ENCODE peak calls at places on chromosomes 6 and 20, in five cellular contexts. One of them, this sample, is unnamed.
A peak's percentile ranks its signal among the peaks of the same experiment; 100 is the strongest.

GRCh38 chr6:52157301-52157930 is 28.8 kb upstream of the IL17A start:
- DNase-seq in fibroblast of pulmonary artery: no peak
- DNase-seq in AG04450: no peak
- DNase-seq in foreskin fibroblast: peak; percentile 7
- DNase-seq in activated B cell treated with CpG ODN at 0.5 μM for 24 hours: no peak
- DNase-seq in this sample: no peak

GRCh38 chr6:85124472-85125428 is 325.1 kb upstream of the NT5E start:
- DNase-seq in fibroblast of pulmonary artery: peak; percentile 53
- DNase-seq in AG04450: no peak
- DNase-seq in foreskin fibroblast: peak; percentile 86
- DNase-seq in activated B cell treated with CpG ODN at 0.5 μM for 24 hours: no peak
- DNase-seq in this sample: no peak

GRCh38 chr20:16378122-16378521 is 195.1 kb downstream of the KIF16B start:
- DNase-seq in fibroblast of pulmonary artery: no peak
- DNase-seq in AG04450: no peak
- DNase-seq in foreskin fibroblast: no peak
- DNase-seq in activated B cell treated with CpG ODN at 0.5 μM for 24 hours: no peak
- DNase-seq in this sample: no peak

GRCh38 chr6:22142931-22143330 is 153.9 kb downstream of the PRL start:
- DNase-seq in fibroblast of pulmonary artery: no peak
- DNase-seq in AG04450: no peak
- DNase-seq in foreskin fibroblast: no peak
- DNase-seq in activated B cell treated with CpG ODN at 0.5 μM for 24 hours: no peak
- DNase-seq in this sample: no peak

GRCh38 chr20:39853664-39854063 is 835.4 kb downstream of the MAFB start:
- DNase-seq in fibroblast of pulmonary artery: peak; percentile 44
- DNase-seq in AG04450: peak; percentile 58
- DNase-seq in foreskin fibroblast: peak; percentile 94
- DNase-seq in activated B cell treated with CpG ODN at 0.5 μM for 24 hours: no peak
- DNase-seq in this sample: no peak

GRCh38 chr20:37915800-37916570 is 13.1 kb downstream of the VSTM2L start:
- DNase-seq in fibroblast of pulmonary artery: no peak
- DNase-seq in AG04450: no peak
- DNase-seq in foreskin fibroblast: no peak
- DNase-seq in activated B cell treated with CpG ODN at 0.5 μM for 24 hours: no peak
- DNase-seq in this sample: no peak

GRCh38 chr6:79630400-79630882 is 688 bp upstream of the SH3BGRL2 start:
- DNase-seq in fibroblast of pulmonary artery: no peak
- DNase-seq in AG04450: no peak
- DNase-seq in foreskin fibroblast: no peak
- DNase-seq in activated B cell treated with CpG ODN at 0.5 μM for 24 hours: no peak
- DNase-seq in this sample: no peak

GRCh38 chr6:4687989-4688947 is 87.9 kb upstream of the CDYL start:
- DNase-seq in fibroblast of pulmonary artery: peak; percentile 84
- DNase-seq in AG04450: peak; percentile 42
- DNase-seq in foreskin fibroblast: peak; percentile 73
- DNase-seq in activated B cell treated with CpG ODN at 0.5 μM for 24 hours: no peak
- DNase-seq in this sample: no peak

GRCh38 chr20:38692436-38693411 is 31.6 kb upstream of the SLC32A1 start:
- DNase-seq in fibroblast of pulmonary artery: peak; percentile 82
- DNase-seq in AG04450: peak; percentile 29
- DNase-seq in foreskin fibroblast: peak; percentile 82
- DNase-seq in activated B cell treated with CpG ODN at 0.5 μM for 24 hours: no peak
- DNase-seq in this sample: peak; percentile 31

GRCh38 chr20:2757969-2758368 is 42.5 kb downstream of the CPXM1 start:
- DNase-seq in fibroblast of pulmonary artery: no peak
- DNase-seq in AG04450: no peak
- DNase-seq in foreskin fibroblast: no peak
- DNase-seq in activated B cell treated with CpG ODN at 0.5 μM for 24 hours: no peak
- DNase-seq in this sample: no peak

GRCh38 chr20:57064836-57065235 is 201.6 kb downstream of the BMP7 start:
- DNase-seq in fibroblast of pulmonary artery: no peak
- DNase-seq in AG04450: no peak
- DNase-seq in foreskin fibroblast: no peak
- DNase-seq in activated B cell treated with CpG ODN at 0.5 μM for 24 hours: no peak
- DNase-seq in this sample: no peak

GRCh38 chr6:52503344-52503747 is 73.5 kb downstream of the TRAM2 start:
- DNase-seq in fibroblast of pulmonary artery: no peak
- DNase-seq in AG04450: no peak
- DNase-seq in foreskin fibroblast: no peak
- DNase-seq in activated B cell treated with CpG ODN at 0.5 μM for 24 hours: no peak
- DNase-seq in this sample: no peak

GRCh38 chr20:2446845-2447244 is 23.7 kb downstream of the SNRPB start:
- DNase-seq in fibroblast of pulmonary artery: no peak
- DNase-seq in AG04450: no peak
- DNase-seq in foreskin fibroblast: no peak
- DNase-seq in activated B cell treated with CpG ODN at 0.5 μM for 24 hours: no peak
- DNase-seq in this sample: no peak

GRCh38 chr6:21678990-21679389 is 85.4 kb downstream of the SOX4 start:
- DNase-seq in fibroblast of pulmonary artery: peak; percentile 73
- DNase-seq in AG04450: peak; percentile 24
- DNase-seq in foreskin fibroblast: peak; percentile 5
- DNase-seq in activated B cell treated with CpG ODN at 0.5 μM for 24 hours: no peak
- DNase-seq in this sample: no peak

GRCh38 chr6:45577836-45578504 is 200.2 kb upstream of the SUPT3H start:
- DNase-seq in fibroblast of pulmonary artery: peak; percentile 53
- DNase-seq in AG04450: no peak
- DNase-seq in foreskin fibroblast: peak; percentile 70
- DNase-seq in activated B cell treated with CpG ODN at 0.5 μM for 24 hours: no peak
- DNase-seq in this sample: no peak

GRCh38 chr6:24951831-24952299 is 16.1 kb upstream of the RIPOR2 start:
- DNase-seq in fibroblast of pulmonary artery: no peak
- DNase-seq in AG04450: no peak
- DNase-seq in foreskin fibroblast: no peak
- DNase-seq in activated B cell treated with CpG ODN at 0.5 μM for 24 hours: no peak
- DNase-seq in this sample: no peak

GRCh38 chr6:100366419-100366818 is 98.3 kb downstream of the SIM1 start:
- DNase-seq in fibroblast of pulmonary artery: peak; percentile 56
- DNase-seq in AG04450: no peak
- DNase-seq in foreskin fibroblast: peak; percentile 93
- DNase-seq in activated B cell treated with CpG ODN at 0.5 μM for 24 hours: no peak
- DNase-seq in this sample: no peak

GRCh38 chr6:30060982-30061765 is at the start of gene POLR1H:
- DNase-seq in fibroblast of pulmonary artery: peak; percentile 98
- DNase-seq in AG04450: peak; percentile 85
- DNase-seq in foreskin fibroblast: peak; percentile 99
- DNase-seq in activated B cell treated with CpG ODN at 0.5 μM for 24 hours: peak; percentile 73
- DNase-seq in this sample: peak; percentile 82

GRCh38 chr6:122381494-122382083 is 17.9 kb upstream of the HSF2 start:
- DNase-seq in fibroblast of pulmonary artery: peak; percentile 86
- DNase-seq in AG04450: peak; percentile 71
- DNase-seq in foreskin fibroblast: peak; percentile 85
- DNase-seq in activated B cell treated with CpG ODN at 0.5 μM for 24 hours: no peak
- DNase-seq in this sample: no peak

GRCh38 chr6:158548418-158549161 is 11.3 kb upstream of the TMEM181 start:
- DNase-seq in fibroblast of pulmonary artery: no peak
- DNase-seq in AG04450: no peak
- DNase-seq in foreskin fibroblast: no peak
- DNase-seq in activated B cell treated with CpG ODN at 0.5 μM for 24 hours: no peak
- DNase-seq in this sample: no peak

GRCh38 chr6:2772840-2773239 is 7.6 kb downstream of the WRNIP1 start:
- DNase-seq in fibroblast of pulmonary artery: no peak
- DNase-seq in AG04450: no peak
- DNase-seq in foreskin fibroblast: no peak
- DNase-seq in activated B cell treated with CpG ODN at 0.5 μM for 24 hours: no peak
- DNase-seq in this sample: no peak

GRCh38 chr6:101013612-101014195 is 132.6 kb upstream of the ASCC3 start:
- DNase-seq in fibroblast of pulmonary artery: no peak
- DNase-seq in AG04450: no peak
- DNase-seq in foreskin fibroblast: peak; percentile 2
- DNase-seq in activated B cell treated with CpG ODN at 0.5 μM for 24 hours: no peak
- DNase-seq in this sample: no peak

GRCh38 chr6:159252955-159253508 is 83.8 kb downstream of the FNDC1 start:
- DNase-seq in fibroblast of pulmonary artery: peak; percentile 64
- DNase-seq in AG04450: peak; percentile 4
- DNase-seq in foreskin fibroblast: peak; percentile 70
- DNase-seq in activated B cell treated with CpG ODN at 0.5 μM for 24 hours: no peak
- DNase-seq in this sample: no peak

GRCh38 chr20:35134472-35134871 is 12.7 kb downstream of the EDEM2 start:
- DNase-seq in fibroblast of pulmonary artery: peak; percentile 33
- DNase-seq in AG04450: no peak
- DNase-seq in foreskin fibroblast: no peak
- DNase-seq in activated B cell treated with CpG ODN at 0.5 μM for 24 hours: no peak
- DNase-seq in this sample: no peak

GRCh38 chr20:31824125-31824485 is 4.9 kb downstream of the MYLK2 start:
- DNase-seq in fibroblast of pulmonary artery: no peak
- DNase-seq in AG04450: no peak
- DNase-seq in foreskin fibroblast: no peak
- DNase-seq in activated B cell treated with CpG ODN at 0.5 μM for 24 hours: no peak
- DNase-seq in this sample: no peak

GRCh38 chr6:144559865-144560603 is 274.9 kb downstream of the UTRN start:
- DNase-seq in fibroblast of pulmonary artery: peak; percentile 50
- DNase-seq in AG04450: no peak
- DNase-seq in foreskin fibroblast: peak; percentile 32
- DNase-seq in activated B cell treated with CpG ODN at 0.5 μM for 24 hours: no peak
- DNase-seq in this sample: no peak

GRCh38 chr6:144566868-144567615 is 281.9 kb downstream of the UTRN start:
- DNase-seq in fibroblast of pulmonary artery: no peak
- DNase-seq in AG04450: no peak
- DNase-seq in foreskin fibroblast: peak; percentile 8
- DNase-seq in activated B cell treated with CpG ODN at 0.5 μM for 24 hours: no peak
- DNase-seq in this sample: no peak

GRCh38 chr6:144564202-144564601 is 279.1 kb downstream of the UTRN start:
- DNase-seq in fibroblast of pulmonary artery: no peak
- DNase-seq in AG04450: no peak
- DNase-seq in foreskin fibroblast: no peak
- DNase-seq in activated B cell treated with CpG ODN at 0.5 μM for 24 hours: no peak
- DNase-seq in this sample: no peak

GRCh38 chr6:144561455-144562043 is 276.4 kb downstream of the UTRN start:
- DNase-seq in fibroblast of pulmonary artery: no peak
- DNase-seq in AG04450: no peak
- DNase-seq in foreskin fibroblast: no peak
- DNase-seq in activated B cell treated with CpG ODN at 0.5 μM for 24 hours: no peak
- DNase-seq in this sample: no peak
- TF ChIP-seq CTCF in fibroblast of pulmonary artery: no peak
- TF ChIP-seq CTCF in AG04450: no peak
- TF ChIP-seq CTCF in foreskin fibroblast: no peak
- TF ChIP-seq CTCF in activated B cell treated with CpG ODN at 0.5 μM for 24 hours: no peak
- TF ChIP-seq CTCF in this sample: no peak

DNA sequence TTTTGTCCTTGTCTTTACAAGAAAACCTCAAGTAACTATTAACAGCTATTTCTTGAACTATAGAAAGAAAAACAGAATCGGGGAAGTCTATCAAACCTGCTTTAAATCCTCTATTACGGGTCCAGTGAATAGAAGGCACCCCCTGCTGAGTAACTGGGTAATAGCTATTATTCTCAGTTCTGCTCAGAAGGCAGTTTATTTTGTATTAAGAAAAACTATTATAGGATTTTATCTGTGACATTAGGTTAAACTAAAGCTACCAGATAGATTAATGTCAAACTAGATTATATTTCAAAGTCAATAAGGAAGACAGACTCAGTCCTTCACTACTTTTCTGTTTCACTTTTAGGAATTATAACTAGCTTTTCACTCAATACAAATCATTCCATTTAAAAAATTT is 93.7 kb downstream of the DST start:
- DNase-seq in fibroblast of pulmonary artery: peak; percentile 36
- DNase-seq in AG04450: no peak
- DNase-seq in foreskin fibroblast: no peak
- DNase-seq in activated B cell treated with CpG ODN at 0.5 μM for 24 hours: no peak
- DNase-seq in this sample: no peak
- TF ChIP-seq CTCF in fibroblast of pulmonary artery: peak; percentile 45
- TF ChIP-seq CTCF in AG04450: peak; percentile 47
- TF ChIP-seq CTCF in foreskin fibroblast: peak; percentile 41
- TF ChIP-seq CTCF in activated B cell treated with CpG ODN at 0.5 μM for 24 hours: no peak
- TF ChIP-seq CTCF in this sample: no peak

DNA sequence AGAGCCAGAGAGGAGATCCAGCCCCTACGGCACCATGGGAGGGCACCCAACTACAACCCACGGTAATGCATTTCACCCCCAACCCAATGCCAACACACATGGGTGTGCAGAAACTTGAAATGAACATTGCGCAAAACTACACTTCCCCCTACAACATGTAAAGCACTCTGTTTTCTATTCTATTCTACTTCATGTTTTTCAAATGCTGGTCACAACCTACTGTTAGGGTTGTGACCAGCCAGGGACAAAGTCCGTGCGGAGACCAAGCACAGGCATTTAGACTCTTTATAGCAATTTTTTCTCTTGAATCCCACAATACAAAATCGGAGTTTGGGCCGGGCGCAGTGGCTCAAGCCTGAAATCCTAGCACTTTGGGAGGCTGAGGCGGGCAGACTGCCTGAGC is 90.6 kb downstream of the MRPL14 start:
- DNase-seq in fibroblast of pulmonary artery: no peak
- DNase-seq in AG04450: no peak
- DNase-seq in foreskin fibroblast: no peak
- DNase-seq in activated B cell treated with CpG ODN at 0.5 μM for 24 hours: no peak
- DNase-seq in this sample: no peak
- TF ChIP-seq CTCF in fibroblast of pulmonary artery: no peak
- TF ChIP-seq CTCF in AG04450: no peak
- TF ChIP-seq CTCF in foreskin fibroblast: no peak
- TF ChIP-seq CTCF in activated B cell treated with CpG ODN at 0.5 μM for 24 hours: no peak
- TF ChIP-seq CTCF in this sample: no peak

GRCh38 chr20:47173596-47174216 is 182.8 kb downstream of the ZMYND8 start:
- DNase-seq in fibroblast of pulmonary artery: no peak
- DNase-seq in AG04450: no peak
- DNase-seq in foreskin fibroblast: no peak
- DNase-seq in activated B cell treated with CpG ODN at 0.5 μM for 24 hours: no peak
- DNase-seq in this sample: no peak
- TF ChIP-seq CTCF in fibroblast of pulmonary artery: peak; percentile 2
- TF ChIP-seq CTCF in AG04450: no peak
- TF ChIP-seq CTCF in foreskin fibroblast: no peak
- TF ChIP-seq CTCF in activated B cell treated with CpG ODN at 0.5 μM for 24 hours: no peak
- TF ChIP-seq CTCF in this sample: no peak

DNA sequence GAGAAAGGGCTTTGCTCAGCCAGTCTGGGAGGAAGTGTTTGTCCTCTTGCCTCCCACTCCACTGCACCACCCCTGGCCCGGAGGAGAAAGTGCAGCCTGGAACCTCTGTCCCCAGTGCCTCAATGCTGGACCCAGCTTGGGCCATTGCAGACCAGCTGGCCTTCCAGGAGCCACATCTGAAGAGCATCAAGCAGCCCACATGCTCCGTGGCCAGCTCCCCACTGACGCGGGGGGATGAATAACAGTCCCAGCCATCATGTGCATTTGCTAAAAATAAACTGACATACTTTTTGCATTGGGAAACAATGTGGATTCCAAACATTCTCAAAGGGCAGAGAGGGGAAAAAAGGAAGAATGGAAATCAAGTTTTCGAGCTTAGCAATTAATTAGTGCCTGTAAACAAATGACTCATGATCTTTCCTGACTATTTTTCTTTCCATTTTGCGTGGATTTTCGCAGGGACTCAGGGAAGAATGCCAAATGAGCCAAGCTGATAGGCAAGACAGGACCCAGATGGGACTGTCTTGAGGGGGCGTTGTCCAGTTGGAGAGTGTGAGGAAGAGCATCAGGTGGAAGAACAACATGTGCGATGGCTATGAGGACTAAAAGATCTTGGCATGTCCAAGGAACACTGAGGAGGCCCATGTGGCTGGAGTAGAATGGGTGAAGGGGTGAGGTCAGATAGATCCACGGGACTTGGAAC is 34.1 kb downstream of the CEBPB start:
- DNase-seq in fibroblast of pulmonary artery: peak; percentile 94
- DNase-seq in AG04450: peak; percentile 91
- DNase-seq in foreskin fibroblast: peak; percentile 96
- DNase-seq in activated B cell treated with CpG ODN at 0.5 μM for 24 hours: no peak
- DNase-seq in this sample: no peak
- TF ChIP-seq CTCF in fibroblast of pulmonary artery: peak; percentile 40
- TF ChIP-seq CTCF in AG04450: peak; percentile 47
- TF ChIP-seq CTCF in foreskin fibroblast: peak; percentile 38
- TF ChIP-seq CTCF in activated B cell treated with CpG ODN at 0.5 μM for 24 hours: no peak
- TF ChIP-seq CTCF in this sample: no peak

This sample was measured in natural killer cell.